ENCODE peak calls at places on chromosomes 6 and 20, in eight cellular contexts. P, W, U, J, K, Z, Q and F are unnamed samples.

GRCh38 chr6:85676086-85676729 is 33.5 kb upstream of the SYNCRIP start:
- DNase-seq in Q (no peak), Z (no peak), U (peak), K (no peak), P (no peak), J (no peak), W (peak), F (peak)

GRCh38 chr20:14415492-14415891 is 78.1 kb upstream of the FLRT3 start:
- DNase-seq in J (no peak), Q (no peak), K (no peak), Z (no peak), P (no peak), U (peak), W (no peak), F (peak)

GRCh38 chr6:47934023-47934422 is 152.2 kb downstream of the OPN5 start:
- DNase-seq in Q (no peak), W (no peak), J (no peak), P (no peak), U (no peak), Z (no peak), K (no peak), F (no peak)

GRCh38 chr6:158086054-158086705 is 81.9 kb downstream of the SERAC1 start:
- DNase-seq in J (no peak), W (no peak), U (no peak), Z (no peak), Q (no peak), P (no peak), K (no peak), F (peak)

GRCh38 chr6:11085758-11086435 is 7.7 kb upstream of the SMIM13 start:
- DNase-seq in P (no peak), K (no peak), J (no peak), U (no peak), Q (no peak), W (no peak), Z (no peak), F (peak)

GRCh38 chr6:167588920-167589614 is 237.6 kb upstream of the AFDN start:
- DNase-seq in Q (no peak), U (no peak), K (no peak), J (peak), Z (no peak), P (no peak), W (no peak), F (no peak)

GRCh38 chr6:149897015-149897697 is 757 bp downstream of the RAET1E start:
- DNase-seq in Q (peak), J (no peak), P (peak), K (peak), U (peak), Z (no peak), W (peak), F (peak)

GRCh38 chr6:163570579-163571231 is 156.2 kb downstream of the QKI start:
- DNase-seq in J (no peak), P (no peak), Q (no peak), W (no peak), U (no peak), K (no peak), Z (no peak), F (no peak)

GRCh38 chr6:118371955-118372354 is 176.1 kb upstream of the PLN start:
- DNase-seq in W (no peak), Q (no peak), J (no peak), K (no peak), U (no peak), Z (no peak), P (no peak), F (no peak)

GRCh38 chr6:130482645-130483390 is 117.0 kb downstream of the TMEM200A start:
- DNase-seq in Q (no peak), U (peak), W (no peak), K (no peak), P (no peak), J (no peak), Z (no peak), F (peak)

GRCh38 chr6:8131265-8131897 is 29.0 kb upstream of the EEF1E1 start:
- DNase-seq in Q (no peak), P (no peak), K (peak), U (peak), W (peak), J (peak), Z (peak), F (peak)

GRCh38 chr6:158611600-158612041 is 32.9 kb downstream of the DYNLT1 start:
- DNase-seq in W (no peak), J (peak), Z (no peak), U (no peak), Q (no peak), K (no peak), P (no peak), F (peak)

GRCh38 chr6:25481267-25481666 is 170.7 kb upstream of the SCGN start:
- DNase-seq in K (no peak), J (no peak), Z (no peak), U (no peak), Q (no peak), P (no peak), W (no peak), F (no peak)

GRCh38 chr6:138527376-138528092 is 28.2 kb upstream of the NHSL1 start:
- DNase-seq in J (no peak), Z (no peak), W (no peak), U (no peak), Q (no peak), P (no peak), K (no peak), F (peak)

GRCh38 chr6:31969712-31970603 is 2.0 kb downstream of the DXO start:
- DNase-seq in Z (no peak), W (no peak), P (no peak), J (no peak), Q (no peak), K (no peak), U (no peak), F (peak)

GRCh38 chr6:31970604-31971271 is 1.2 kb downstream of the DXO start:
- DNase-seq in Q (no peak), P (no peak), W (peak), K (no peak), U (peak), J (no peak), Z (no peak), F (no peak)

GRCh38 chr6:31971993-31972708 is at the start of gene DXO:
- DNase-seq in U (peak), Q (peak), P (peak), K (peak), W (peak), Z (peak), J (peak), F (peak)

GRCh38 chr6:31971279-31971992 is 502 bp downstream of the DXO start:
- DNase-seq in J (no peak), U (no peak), K (no peak), Q (no peak), Z (no peak), W (peak), P (no peak), F (no peak)

DNA sequence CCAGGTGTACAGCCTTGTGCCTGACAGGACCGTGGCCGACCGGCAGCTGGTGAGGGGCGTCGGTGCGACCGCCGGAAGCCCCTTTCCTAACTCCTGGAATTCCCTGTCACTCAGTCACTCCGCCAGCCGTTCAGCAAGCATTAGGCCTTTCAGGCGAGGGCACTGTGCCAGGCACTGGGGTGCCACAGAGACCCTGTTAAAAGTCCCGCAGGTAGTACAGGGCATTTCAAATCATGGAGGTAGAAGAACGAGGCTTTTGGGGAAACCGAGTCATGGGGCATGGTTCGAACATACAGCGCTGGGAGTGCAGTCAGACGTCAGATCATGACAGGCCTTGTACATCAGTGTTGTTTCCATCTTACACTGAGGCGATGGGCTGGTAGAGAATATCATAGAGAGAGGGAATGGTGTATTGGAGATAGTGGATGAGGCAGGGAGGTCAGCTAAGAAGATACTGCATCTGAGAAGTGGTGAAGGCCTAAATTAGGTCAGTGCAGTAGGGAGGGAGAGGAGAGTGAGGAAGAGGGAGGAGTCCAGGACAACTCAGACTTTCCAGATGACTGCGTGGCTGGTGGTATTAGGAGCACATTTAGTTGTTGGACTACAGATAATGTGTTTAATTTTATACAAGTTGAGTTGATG is 892 bp upstream of the DXO start:
- DNase-seq in U (no peak), J (no peak), K (no peak), Z (no peak), W (peak), Q (no peak), P (no peak), F (no peak)
- TF ChIP-seq CTCF in U (no peak), J (no peak), K (no peak), Z (no peak), W (no peak), Q (no peak), P (no peak), F (no peak)

GRCh38 chr6:94127716-94128115 is 708.4 kb upstream of the EPHA7 start:
- DNase-seq in P (no peak), U (no peak), Q (no peak), J (no peak), Z (no peak), W (no peak), K (no peak), F (no peak)

DNA sequence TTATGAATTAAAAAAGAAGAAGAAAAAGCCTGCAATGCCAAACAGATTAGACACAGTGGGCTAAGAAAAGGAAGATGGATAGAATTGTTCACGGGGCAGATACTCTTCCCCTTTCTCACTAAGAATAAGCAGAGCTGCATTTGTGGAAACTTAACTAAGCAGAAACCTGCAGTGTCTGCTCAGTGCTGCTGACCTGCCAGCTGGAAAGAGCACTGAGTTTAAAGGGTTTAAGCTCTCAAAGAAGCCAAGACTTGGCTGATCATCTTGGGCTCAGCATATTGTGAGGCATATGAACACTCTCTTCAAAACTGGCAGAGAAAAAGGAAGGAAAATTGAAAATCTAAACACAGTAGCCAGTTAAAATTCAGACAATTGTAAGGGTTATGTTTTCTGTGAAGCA is 711.1 kb upstream of the EPHA7 start:
- DNase-seq in Q (no peak), W (no peak), K (no peak), Z (no peak), U (no peak), J (peak), P (no peak), F (peak)
- H3K27ac ChIP-seq in Q (no peak), W (no peak), K (no peak), Z (no peak), U (no peak), J (peak), P (no peak), F (no peak)

DNA sequence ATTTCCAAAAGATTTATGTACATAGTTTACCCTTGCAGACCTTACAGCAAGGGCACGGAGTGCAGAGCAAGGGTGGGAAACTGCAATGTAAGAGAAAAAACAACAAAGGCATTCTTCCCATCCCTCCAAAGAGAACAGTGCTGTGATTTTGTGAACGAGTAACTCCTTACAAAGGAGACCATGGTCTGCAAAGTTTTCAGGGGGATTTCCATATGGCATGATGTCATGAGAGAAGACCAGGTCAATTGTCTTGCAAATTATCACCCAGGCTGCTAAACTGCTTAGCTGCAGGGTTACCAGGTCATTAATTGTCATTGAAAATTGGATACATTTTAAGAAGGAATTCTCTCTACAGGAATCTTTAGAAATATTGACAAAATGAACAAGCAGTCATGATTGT is 58.3 kb downstream of the LAMP5 start:
- DNase-seq in W (no peak), Q (no peak), J (peak), P (no peak), U (no peak), K (no peak), Z (no peak), F (no peak)
- TF ChIP-seq CTCF in W (no peak), Q (no peak), J (no peak), P (no peak), U (no peak), K (no peak), Z (no peak), F (no peak)

GRCh38 chr6:151380848-151381205 is 10.5 kb downstream of the ZBTB2 start:
- DNase-seq in K (no peak), W (no peak), Q (no peak), Z (no peak), P (no peak), J (no peak), U (no peak), F (no peak)
- H3K27ac ChIP-seq in K (no peak), W (peak), Q (peak), Z (peak), P (peak), J (peak), U (no peak), F (peak)

GRCh38 chr6:141667580-141668309 is 465.0 kb upstream of the GJE1 start:
- DNase-seq in Z (no peak), J (peak), W (no peak), Q (no peak), P (no peak), U (no peak), K (no peak), F (peak)
- TF ChIP-seq CTCF in Z (no peak), J (no peak), W (no peak), Q (no peak), P (no peak), U (no peak), K (no peak), F (no peak)

GRCh38 chr6:44594471-44594870 is 207.0 kb downstream of the CDC5L start:
- DNase-seq in Z (no peak), W (no peak), P (no peak), Q (no peak), K (no peak), U (no peak), J (peak), F (peak)
- H3K27ac ChIP-seq in Z (no peak), W (no peak), P (no peak), Q (no peak), K (no peak), U (no peak), J (no peak), F (no peak)